ENCODE peak calls at places on chromosomes 1 and 21, in five cellular contexts. One of them, this sample, is unnamed.

GRCh38 chr21:45220106-45220505 is 67.6 kb downstream of the POFUT2 start:
- DNase-seq in fibroblast of mammary gland: peak
- DNase-seq in GM12864: no peak
- DNase-seq in neural crest cell: no peak
- DNase-seq in AG09319: no peak
- DNase-seq in this sample: no peak

GRCh38 chr21:44478801-44479167 is 23.5 kb downstream of the LRRC3 start:
- DNase-seq in fibroblast of mammary gland: no peak
- DNase-seq in GM12864: no peak
- DNase-seq in neural crest cell: no peak
- DNase-seq in AG09319: no peak
- DNase-seq in this sample: no peak

GRCh38 chr1:243407284-243408018 is 151.6 kb downstream of the SDCCAG8 start:
- DNase-seq in fibroblast of mammary gland: peak
- DNase-seq in GM12864: no peak
- DNase-seq in neural crest cell: no peak
- DNase-seq in AG09319: no peak
- DNase-seq in this sample: peak

GRCh38 chr1:157368363-157368762 is 184.0 kb downstream of the FCRL5 start:
- DNase-seq in fibroblast of mammary gland: no peak
- DNase-seq in GM12864: no peak
- DNase-seq in neural crest cell: no peak
- DNase-seq in AG09319: no peak
- DNase-seq in this sample: no peak

GRCh38 chr1:44677201-44677520 is 2.6 kb downstream of the ARMH1 start:
- DNase-seq in fibroblast of mammary gland: peak
- DNase-seq in GM12864: peak
- DNase-seq in neural crest cell: no peak
- DNase-seq in AG09319: no peak
- DNase-seq in this sample: peak

GRCh38 chr21:31198575-31198974 is 145.5 kb downstream of the TIAM1 start:
- DNase-seq in fibroblast of mammary gland: peak
- DNase-seq in GM12864: peak
- DNase-seq in neural crest cell: no peak
- DNase-seq in AG09319: no peak
- DNase-seq in this sample: peak

GRCh38 chr1:95793893-95794292 is 559.9 kb downstream of the RWDD3 start:
- DNase-seq in fibroblast of mammary gland: peak
- DNase-seq in GM12864: no peak
- DNase-seq in neural crest cell: no peak
- DNase-seq in AG09319: no peak
- DNase-seq in this sample: no peak

GRCh38 chr21:34075760-34076159 is 2.4 kb downstream of the MRPS6 start:
- DNase-seq in fibroblast of mammary gland: no peak
- DNase-seq in GM12864: no peak
- DNase-seq in neural crest cell: no peak
- DNase-seq in AG09319: no peak
- DNase-seq in this sample: no peak

GRCh38 chr1:43786975-43787374 is 79.6 kb downstream of the ST3GAL3 start:
- DNase-seq in fibroblast of mammary gland: peak
- DNase-seq in GM12864: no peak
- DNase-seq in neural crest cell: no peak
- DNase-seq in AG09319: peak
- DNase-seq in this sample: no peak

GRCh38 chr1:92975551-92976232 is 14.4 kb upstream of the DIPK1A start:
- DNase-seq in fibroblast of mammary gland: no peak
- DNase-seq in GM12864: peak
- DNase-seq in neural crest cell: no peak
- DNase-seq in AG09319: no peak
- DNase-seq in this sample: no peak

GRCh38 chr1:160710531-160711252 is 930 bp downstream of the CD48 start:
- DNase-seq in fibroblast of mammary gland: no peak
- DNase-seq in GM12864: no peak
- DNase-seq in neural crest cell: no peak
- DNase-seq in AG09319: no peak
- DNase-seq in this sample: no peak

GRCh38 chr1:109214695-109215623 is 1.2 kb downstream of the SARS1 start:
- DNase-seq in fibroblast of mammary gland: peak
- DNase-seq in GM12864: peak
- DNase-seq in neural crest cell: no peak
- DNase-seq in AG09319: peak
- DNase-seq in this sample: peak

GRCh38 chr1:62637392-62638105 is 40.2 kb downstream of the ANGPTL3 start:
- DNase-seq in fibroblast of mammary gland: peak
- DNase-seq in GM12864: no peak
- DNase-seq in neural crest cell: no peak
- DNase-seq in AG09319: no peak
- DNase-seq in this sample: no peak

GRCh38 chr1:172085372-172085771 is 244.1 kb downstream of the DNM3 start:
- DNase-seq in fibroblast of mammary gland: no peak
- DNase-seq in GM12864: no peak
- DNase-seq in neural crest cell: no peak
- DNase-seq in AG09319: no peak
- DNase-seq in this sample: no peak

GRCh38 chr1:200376521-200376920 is 33.3 kb downstream of the ZNF281 start:
- DNase-seq in fibroblast of mammary gland: peak
- DNase-seq in GM12864: no peak
- DNase-seq in neural crest cell: no peak
- DNase-seq in AG09319: no peak
- DNase-seq in this sample: peak

GRCh38 chr1:170533331-170533730 is 1.4 kb downstream of the GORAB start:
- DNase-seq in fibroblast of mammary gland: peak
- DNase-seq in GM12864: no peak
- DNase-seq in neural crest cell: no peak
- DNase-seq in AG09319: peak
- DNase-seq in this sample: peak

GRCh38 chr1:228309548-228310067 is 97.0 kb downstream of the TRIM11 start:
- DNase-seq in fibroblast of mammary gland: no peak
- DNase-seq in GM12864: no peak
- DNase-seq in neural crest cell: no peak
- DNase-seq in AG09319: no peak
- DNase-seq in this sample: no peak

GRCh38 chr21:32456497-32456918 is 44.0 kb downstream of the EVA1C start:
- DNase-seq in fibroblast of mammary gland: peak
- DNase-seq in GM12864: no peak
- DNase-seq in neural crest cell: no peak
- DNase-seq in AG09319: no peak
- DNase-seq in this sample: peak

GRCh38 chr1:51859333-51859732 is 19.2 kb downstream of the NRDC start:
- DNase-seq in fibroblast of mammary gland: no peak
- DNase-seq in GM12864: no peak
- DNase-seq in neural crest cell: no peak
- DNase-seq in AG09319: no peak
- DNase-seq in this sample: no peak

GRCh38 chr1:242743983-242744780 is 219.7 kb upstream of the PLD5 start:
- DNase-seq in fibroblast of mammary gland: no peak
- DNase-seq in GM12864: no peak
- DNase-seq in neural crest cell: no peak
- DNase-seq in AG09319: no peak
- DNase-seq in this sample: no peak

GRCh38 chr1:162498442-162498785 is 796 bp downstream of the UHMK1 start:
- DNase-seq in fibroblast of mammary gland: peak
- DNase-seq in GM12864: no peak
- DNase-seq in neural crest cell: no peak
- DNase-seq in AG09319: no peak
- DNase-seq in this sample: no peak

GRCh38 chr1:39576016-39576657 is 453 bp downstream of the PABPC4 start:
- DNase-seq in fibroblast of mammary gland: no peak
- DNase-seq in GM12864: no peak
- DNase-seq in neural crest cell: peak
- DNase-seq in AG09319: no peak
- DNase-seq in this sample: no peak

GRCh38 chr1:86741947-86742572 is 37.7 kb downstream of the SH3GLB1 start:
- DNase-seq in fibroblast of mammary gland: peak
- DNase-seq in GM12864: no peak
- DNase-seq in neural crest cell: peak
- DNase-seq in AG09319: no peak
- DNase-seq in this sample: peak

GRCh38 chr1:219460561-219461511 is 152.1 kb downstream of the ZC3H11B start:
- DNase-seq in fibroblast of mammary gland: peak
- DNase-seq in GM12864: peak
- DNase-seq in neural crest cell: no peak
- DNase-seq in AG09319: peak
- DNase-seq in this sample: peak

GRCh38 chr1:228283476-228284147 is 75.8 kb downstream of the OBSCN start:
- DNase-seq in fibroblast of mammary gland: no peak
- DNase-seq in GM12864: no peak
- DNase-seq in neural crest cell: no peak
- DNase-seq in AG09319: no peak
- DNase-seq in this sample: no peak

GRCh38 chr1:173043253-173043652 is 7.5 kb downstream of the TNFSF18 start:
- DNase-seq in fibroblast of mammary gland: peak
- DNase-seq in GM12864: no peak
- DNase-seq in neural crest cell: no peak
- DNase-seq in AG09319: no peak
- DNase-seq in this sample: peak

GRCh38 chr1:15876357-15876756 is 28.9 kb downstream of the SPEN start:
- DNase-seq in fibroblast of mammary gland: no peak
- DNase-seq in GM12864: no peak
- DNase-seq in neural crest cell: no peak
- DNase-seq in AG09319: no peak
- DNase-seq in this sample: no peak

GRCh38 chr1:186792870-186793581 is 35.7 kb upstream of the PLA2G4A start:
- DNase-seq in fibroblast of mammary gland: no peak
- DNase-seq in GM12864: no peak
- DNase-seq in neural crest cell: no peak
- DNase-seq in AG09319: no peak
- DNase-seq in this sample: peak

GRCh38 chr1:173867141-173867752 is 542 bp downstream of the GAS5 start:
- DNase-seq in fibroblast of mammary gland: no peak
- DNase-seq in GM12864: no peak
- DNase-seq in neural crest cell: no peak
- DNase-seq in AG09319: no peak
- DNase-seq in this sample: no peak

DNA sequence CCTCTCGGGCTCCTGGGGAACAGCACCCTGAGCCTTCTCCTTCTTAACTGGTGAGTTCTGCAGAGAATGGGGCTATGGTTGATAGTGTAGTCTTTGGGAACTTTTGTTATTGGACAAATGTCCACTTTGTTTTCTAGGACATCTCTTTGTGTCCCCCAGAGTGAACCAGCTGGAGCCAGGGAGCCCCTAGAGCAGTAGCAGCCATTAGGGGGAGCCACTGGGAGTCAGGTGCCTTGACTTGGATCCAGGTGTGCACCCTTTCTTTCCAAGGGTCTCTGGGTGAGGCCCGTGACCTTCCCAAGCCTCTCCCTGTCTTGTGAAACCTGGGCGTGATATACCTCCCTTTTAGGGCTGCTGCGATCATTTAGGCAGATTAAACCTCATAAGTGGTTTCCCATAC is 36.9 kb downstream of the ABCG1 start:
- DNase-seq in fibroblast of mammary gland: no peak
- DNase-seq in GM12864: no peak
- DNase-seq in neural crest cell: no peak
- DNase-seq in AG09319: no peak
- DNase-seq in this sample: no peak
- TF ChIP-seq CTCF in fibroblast of mammary gland: no peak
- TF ChIP-seq CTCF in GM12864: peak
- TF ChIP-seq CTCF in neural crest cell: no peak
- TF ChIP-seq CTCF in AG09319: no peak
- TF ChIP-seq CTCF in this sample: peak

GRCh38 chr1:6209661-6210605 is 4.0 kb downstream of the RNF207 start:
- DNase-seq in fibroblast of mammary gland: no peak
- DNase-seq in GM12864: no peak
- DNase-seq in neural crest cell: peak
- DNase-seq in AG09319: no peak
- DNase-seq in this sample: no peak
- TF ChIP-seq CTCF in fibroblast of mammary gland: peak
- TF ChIP-seq CTCF in GM12864: peak
- TF ChIP-seq CTCF in neural crest cell: no peak
- TF ChIP-seq CTCF in AG09319: peak
- TF ChIP-seq CTCF in this sample: peak

GRCh38 chr1:204093756-204094155 is 20.8 kb downstream of the SOX13 start:
- DNase-seq in fibroblast of mammary gland: no peak
- DNase-seq in GM12864: no peak
- DNase-seq in neural crest cell: no peak
- DNase-seq in AG09319: no peak
- DNase-seq in this sample: no peak

GRCh38 chr1:204094262-204095247 is 21.6 kb downstream of the SOX13 start:
- DNase-seq in fibroblast of mammary gland: no peak
- DNase-seq in GM12864: no peak
- DNase-seq in neural crest cell: peak
- DNase-seq in AG09319: no peak
- DNase-seq in this sample: no peak

GRCh38 chr1:204096931-204097330 is 24.0 kb downstream of the SOX13 start:
- DNase-seq in fibroblast of mammary gland: no peak
- DNase-seq in GM12864: no peak
- DNase-seq in neural crest cell: no peak
- DNase-seq in AG09319: no peak
- DNase-seq in this sample: no peak

GRCh38 chr1:204093421-204093717 is 20.5 kb downstream of the SOX13 start:
- DNase-seq in fibroblast of mammary gland: no peak
- DNase-seq in GM12864: no peak
- DNase-seq in neural crest cell: no peak
- DNase-seq in AG09319: no peak
- DNase-seq in this sample: no peak

GRCh38 chr1:204095248-204095640 is 22.3 kb downstream of the SOX13 start:
- DNase-seq in fibroblast of mammary gland: no peak
- DNase-seq in GM12864: no peak
- DNase-seq in neural crest cell: no peak
- DNase-seq in AG09319: no peak
- DNase-seq in this sample: no peak
- TF ChIP-seq CTCF in fibroblast of mammary gland: no peak
- TF ChIP-seq CTCF in GM12864: no peak
- TF ChIP-seq CTCF in neural crest cell: no peak
- TF ChIP-seq CTCF in AG09319: no peak
- TF ChIP-seq CTCF in this sample: no peak

GRCh38 chr1:115545791-115546733 is 95.7 kb upstream of the VANGL1 start:
- DNase-seq in fibroblast of mammary gland: peak
- DNase-seq in GM12864: no peak
- DNase-seq in neural crest cell: peak
- DNase-seq in AG09319: peak
- DNase-seq in this sample: peak
- TF ChIP-seq CTCF in fibroblast of mammary gland: peak
- TF ChIP-seq CTCF in GM12864: peak
- TF ChIP-seq CTCF in neural crest cell: peak
- TF ChIP-seq CTCF in AG09319: peak
- TF ChIP-seq CTCF in this sample: peak

DNA sequence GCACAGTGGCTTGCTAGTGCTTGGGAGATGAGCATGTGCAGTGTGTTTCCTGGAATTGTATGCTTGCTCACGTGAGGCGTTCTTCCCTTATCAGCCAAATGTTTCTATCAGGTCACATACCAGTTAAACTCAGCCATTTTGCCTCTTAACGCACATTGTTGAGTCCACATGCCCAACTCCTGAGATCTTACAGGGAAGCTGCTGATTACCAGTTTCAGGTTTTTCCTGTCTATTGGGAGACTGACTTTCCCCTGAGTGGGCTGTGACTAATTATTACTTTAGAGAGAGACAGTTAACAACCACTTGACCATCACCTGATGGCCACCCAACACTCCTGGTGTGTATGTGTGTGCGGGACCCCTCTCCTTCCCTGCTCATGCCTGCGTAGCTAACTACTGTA is 161.3 kb upstream of the PTGFR start:
- DNase-seq in fibroblast of mammary gland: no peak
- DNase-seq in GM12864: no peak
- DNase-seq in neural crest cell: no peak
- DNase-seq in AG09319: no peak
- DNase-seq in this sample: no peak
- TF ChIP-seq CTCF in fibroblast of mammary gland: no peak
- TF ChIP-seq CTCF in GM12864: no peak
- TF ChIP-seq CTCF in neural crest cell: no peak
- TF ChIP-seq CTCF in AG09319: no peak
- TF ChIP-seq CTCF in this sample: no peak